ENCODE peak calls at places on chromosomes 16 and 17, in five cellular contexts. One of them, this sample, is unnamed. For H3K9me3 and H3K4me1, the result is how much of the 10 kb centered on the place peaks cover.

GRCh38 chr17:72365857-72366415 is 245.1 kb downstream of the SOX9 start:
- DNase-seq in fibroblast of lung: peak
- DNase-seq in aorta: peak
- DNase-seq in H9: no peak
- DNase-seq in endodermal cell: no peak
- DNase-seq in this sample: no peak

GRCh38 chr17:6070280-6070894 is at the start of gene WSCD1:
- DNase-seq in fibroblast of lung: no peak
- DNase-seq in endodermal cell: peak
- DNase-seq in H9: no peak
- DNase-seq in aorta: peak
- DNase-seq in this sample: no peak

GRCh38 chr16:48537909-48538745 is 71.9 kb downstream of the N4BP1 start:
- DNase-seq in endodermal cell: no peak
- DNase-seq in fibroblast of lung: peak
- DNase-seq in H9: no peak
- DNase-seq in aorta: no peak
- DNase-seq in this sample: peak

GRCh38 chr17:63455417-63455816 is 9.3 kb upstream of the CYB561 start:
- DNase-seq in aorta: no peak
- DNase-seq in H9: no peak
- DNase-seq in endodermal cell: no peak
- DNase-seq in fibroblast of lung: no peak
- DNase-seq in this sample: no peak

GRCh38 chr17:16250635-16251034 is 33.6 kb downstream of the PIGL start:
- DNase-seq in endodermal cell: no peak
- DNase-seq in aorta: no peak
- DNase-seq in H9: no peak
- DNase-seq in fibroblast of lung: peak
- DNase-seq in this sample: no peak

GRCh38 chr16:46743232-46743719 is 4.9 kb downstream of the MYLK3 start:
- DNase-seq in fibroblast of lung: peak
- DNase-seq in endodermal cell: peak
- DNase-seq in H9: peak
- DNase-seq in aorta: peak
- DNase-seq in this sample: peak

GRCh38 chr16:62135903-62136302 is 99.7 kb upstream of the CDH8 start:
- DNase-seq in fibroblast of lung: no peak
- DNase-seq in aorta: no peak
- DNase-seq in H9: no peak
- DNase-seq in endodermal cell: no peak
- DNase-seq in this sample: no peak

GRCh38 chr16:4260360-4260759 is 12.5 kb downstream of the TFAP4 start:
- DNase-seq in fibroblast of lung: no peak
- DNase-seq in H9: no peak
- DNase-seq in aorta: no peak
- DNase-seq in endodermal cell: no peak
- DNase-seq in this sample: no peak

GRCh38 chr17:57519199-57519598 is 225.9 kb downstream of the CCDC182 start:
- DNase-seq in endodermal cell: peak
- DNase-seq in H9: no peak
- DNase-seq in aorta: peak
- DNase-seq in fibroblast of lung: peak
- DNase-seq in this sample: no peak

GRCh38 chr16:88977028-88977844 is at the start of gene CBFA2T3:
- DNase-seq in endodermal cell: no peak
- DNase-seq in H9: no peak
- DNase-seq in aorta: no peak
- DNase-seq in fibroblast of lung: peak
- DNase-seq in this sample: peak

GRCh38 chr16:88194397-88195020 is 188.2 kb upstream of the ZNF469 start:
- DNase-seq in aorta: no peak
- DNase-seq in fibroblast of lung: peak
- DNase-seq in H9: no peak
- DNase-seq in endodermal cell: no peak
- DNase-seq in this sample: peak

GRCh38 chr17:61411114-61411943 is 11.7 kb downstream of the TBX2 start:
- DNase-seq in fibroblast of lung: peak
- DNase-seq in endodermal cell: peak
- DNase-seq in aorta: peak
- DNase-seq in H9: peak
- DNase-seq in this sample: peak

GRCh38 chr16:4049031-4049430 is 67.2 kb downstream of the ADCY9 start:
- DNase-seq in H9: no peak
- DNase-seq in endodermal cell: no peak
- DNase-seq in fibroblast of lung: no peak
- DNase-seq in aorta: no peak
- DNase-seq in this sample: peak

GRCh38 chr16:19396555-19397011 is 21.1 kb upstream of the TMC5 start:
- DNase-seq in endodermal cell: no peak
- DNase-seq in aorta: no peak
- DNase-seq in fibroblast of lung: no peak
- DNase-seq in H9: no peak
- DNase-seq in this sample: no peak

GRCh38 chr16:70801611-70802010 is 653 bp upstream of the VAC14 start:
- DNase-seq in aorta: no peak
- DNase-seq in fibroblast of lung: no peak
- DNase-seq in endodermal cell: peak
- DNase-seq in H9: peak
- DNase-seq in this sample: no peak

GRCh38 chr16:77877712-77878111 is 89.3 kb downstream of the VAT1L start:
- DNase-seq in aorta: no peak
- DNase-seq in endodermal cell: no peak
- DNase-seq in H9: no peak
- DNase-seq in fibroblast of lung: peak
- DNase-seq in this sample: no peak

GRCh38 chr16:31032736-31033708 is at the start of gene STX4:
- DNase-seq in aorta: peak
- DNase-seq in endodermal cell: peak
- DNase-seq in fibroblast of lung: peak
- DNase-seq in H9: peak
- DNase-seq in this sample: peak

GRCh38 chr17:63439682-63440081 is 6.4 kb downstream of the CYB561 start:
- DNase-seq in H9: no peak
- DNase-seq in fibroblast of lung: peak
- DNase-seq in aorta: no peak
- DNase-seq in endodermal cell: no peak
- DNase-seq in this sample: no peak

GRCh38 chr17:76547183-76547641 is 7.4 kb downstream of the PRCD start:
- DNase-seq in H9: peak
- DNase-seq in fibroblast of lung: peak
- DNase-seq in aorta: no peak
- DNase-seq in endodermal cell: peak
- DNase-seq in this sample: no peak

GRCh38 chr17:50900383-50900892 is 34.3 kb upstream of the TOB1 start:
- DNase-seq in H9: no peak
- DNase-seq in fibroblast of lung: no peak
- DNase-seq in endodermal cell: peak
- DNase-seq in aorta: no peak
- DNase-seq in this sample: no peak

GRCh38 chr16:85611455-85612190 is 1.5 kb upstream of the GSE1 start:
- DNase-seq in endodermal cell: peak
- DNase-seq in fibroblast of lung: peak
- DNase-seq in H9: peak
- DNase-seq in aorta: peak
- DNase-seq in this sample: peak

GRCh38 chr16:60127196-60127595 is 1393.1 kb upstream of the GOT2 start:
- DNase-seq in endodermal cell: no peak
- DNase-seq in aorta: no peak
- DNase-seq in fibroblast of lung: no peak
- DNase-seq in H9: no peak
- DNase-seq in this sample: no peak

GRCh38 chr17:73643012-73643845 is 1.0 kb downstream of the SDK2 start:
- DNase-seq in H9: peak
- DNase-seq in endodermal cell: peak
- DNase-seq in aorta: peak
- DNase-seq in fibroblast of lung: no peak
- DNase-seq in this sample: no peak

GRCh38 chr17:75849724-75850123 is 5.4 kb downstream of the WBP2 start:
- DNase-seq in fibroblast of lung: no peak
- DNase-seq in H9: no peak
- DNase-seq in aorta: no peak
- DNase-seq in endodermal cell: no peak
- DNase-seq in this sample: no peak

GRCh38 chr17:39563476-39563875 is 44.2 kb downstream of the NEUROD2 start:
- DNase-seq in aorta: no peak
- DNase-seq in H9: peak
- DNase-seq in endodermal cell: peak
- DNase-seq in fibroblast of lung: peak
- DNase-seq in this sample: no peak

GRCh38 chr17:77092025-77092424 is 48.7 kb upstream of the SEC14L1 start:
- DNase-seq in H9: no peak
- DNase-seq in aorta: no peak
- DNase-seq in endodermal cell: no peak
- DNase-seq in fibroblast of lung: no peak
- DNase-seq in this sample: no peak

GRCh38 chr16:11075163-11075562 is 130.8 kb downstream of the CLEC16A start:
- DNase-seq in fibroblast of lung: no peak
- DNase-seq in endodermal cell: no peak
- DNase-seq in aorta: peak
- DNase-seq in H9: no peak
- DNase-seq in this sample: peak

GRCh38 chr16:20944861-20945390 is 44.4 kb downstream of the LYRM1 start:
- DNase-seq in H9: no peak
- DNase-seq in endodermal cell: peak
- DNase-seq in fibroblast of lung: peak
- DNase-seq in aorta: no peak
- DNase-seq in this sample: no peak

GRCh38 chr16:79158337-79158736 is 442.2 kb downstream of the MAF start:
- DNase-seq in endodermal cell: peak
- DNase-seq in H9: peak
- DNase-seq in aorta: no peak
- DNase-seq in fibroblast of lung: no peak
- DNase-seq in this sample: no peak

GRCh38 chr16:89290887-89291286 is 73.4 kb downstream of the ZNF778 start:
- DNase-seq in aorta: no peak
- DNase-seq in endodermal cell: peak
- DNase-seq in fibroblast of lung: no peak
- DNase-seq in H9: peak
- DNase-seq in this sample: no peak

GRCh38 chr17:59425085-59425901 is 93.8 kb downstream of the YPEL2 start:
- DNase-seq in endodermal cell: peak
- DNase-seq in aorta: peak
- DNase-seq in fibroblast of lung: peak
- DNase-seq in H9: no peak
- DNase-seq in this sample: peak

GRCh38 chr16:87412996-87413421 is 20.9 kb downstream of the MAP1LC3B start:
- DNase-seq in aorta: no peak
- DNase-seq in H9: no peak
- DNase-seq in fibroblast of lung: no peak
- DNase-seq in endodermal cell: peak
- DNase-seq in this sample: peak

GRCh38 chr17:79006794-79007503 is 2.6 kb downstream of the CANT1 start:
- DNase-seq in H9: no peak
- DNase-seq in fibroblast of lung: no peak
- DNase-seq in aorta: peak
- DNase-seq in endodermal cell: peak
- DNase-seq in this sample: peak

GRCh38 chr17:3796110-3796821 is 4.7 kb downstream of the ITGAE start:
- DNase-seq in H9: no peak
- DNase-seq in aorta: peak
- DNase-seq in endodermal cell: peak
- DNase-seq in fibroblast of lung: no peak
- DNase-seq in this sample: no peak

GRCh38 chr16:7861891-7862585 is 529.4 kb downstream of the RBFOX1 start:
- DNase-seq in fibroblast of lung: no peak
- DNase-seq in H9: no peak
- DNase-seq in endodermal cell: peak
- DNase-seq in aorta: no peak
- DNase-seq in this sample: no peak
- H3K9me3 ChIP-seq in fibroblast of lung: under half
- H3K9me3 ChIP-seq in H9: under half
- H3K9me3 ChIP-seq in endodermal cell: under half
- H3K9me3 ChIP-seq in aorta: under half
- H3K9me3 ChIP-seq in this sample: under half

GRCh38 chr16:57734925-57735754 is 430 bp upstream of the KATNB1 start:
- DNase-seq in H9: peak
- DNase-seq in fibroblast of lung: peak
- DNase-seq in endodermal cell: peak
- DNase-seq in aorta: peak
- DNase-seq in this sample: peak
- H3K4me1 ChIP-seq in H9: under half
- H3K4me1 ChIP-seq in fibroblast of lung: under half
- H3K4me1 ChIP-seq in endodermal cell: under half
- H3K4me1 ChIP-seq in aorta: under half
- H3K4me1 ChIP-seq in this sample: under half

GRCh38 chr17:37066322-37066905 is 117.7 kb downstream of the AATF start:
- DNase-seq in endodermal cell: peak
- DNase-seq in aorta: no peak
- DNase-seq in fibroblast of lung: no peak
- DNase-seq in H9: no peak
- DNase-seq in this sample: no peak
- H3K9me3 ChIP-seq in endodermal cell: under half
- H3K9me3 ChIP-seq in aorta: under half
- H3K9me3 ChIP-seq in fibroblast of lung: under half
- H3K9me3 ChIP-seq in H9: under half
- H3K9me3 ChIP-seq in this sample: under half

GRCh38 chr17:49020609-49021008 is 23.4 kb downstream of the IGF2BP1 start:
- DNase-seq in aorta: no peak
- DNase-seq in H9: no peak
- DNase-seq in fibroblast of lung: no peak
- DNase-seq in endodermal cell: peak
- DNase-seq in this sample: no peak

GRCh38 chr17:49018673-49019215 is 21.6 kb downstream of the IGF2BP1 start:
- DNase-seq in aorta: no peak
- DNase-seq in endodermal cell: peak
- DNase-seq in H9: peak
- DNase-seq in fibroblast of lung: no peak
- DNase-seq in this sample: no peak

GRCh38 chr17:49021768-49022103 is 24.6 kb downstream of the IGF2BP1 start:
- DNase-seq in fibroblast of lung: no peak
- DNase-seq in endodermal cell: no peak
- DNase-seq in aorta: no peak
- DNase-seq in H9: no peak
- DNase-seq in this sample: no peak

GRCh38 chr17:49022391-49022941 is 25.3 kb downstream of the IGF2BP1 start:
- DNase-seq in endodermal cell: peak
- DNase-seq in aorta: no peak
- DNase-seq in H9: peak
- DNase-seq in fibroblast of lung: no peak
- DNase-seq in this sample: no peak

DNA sequence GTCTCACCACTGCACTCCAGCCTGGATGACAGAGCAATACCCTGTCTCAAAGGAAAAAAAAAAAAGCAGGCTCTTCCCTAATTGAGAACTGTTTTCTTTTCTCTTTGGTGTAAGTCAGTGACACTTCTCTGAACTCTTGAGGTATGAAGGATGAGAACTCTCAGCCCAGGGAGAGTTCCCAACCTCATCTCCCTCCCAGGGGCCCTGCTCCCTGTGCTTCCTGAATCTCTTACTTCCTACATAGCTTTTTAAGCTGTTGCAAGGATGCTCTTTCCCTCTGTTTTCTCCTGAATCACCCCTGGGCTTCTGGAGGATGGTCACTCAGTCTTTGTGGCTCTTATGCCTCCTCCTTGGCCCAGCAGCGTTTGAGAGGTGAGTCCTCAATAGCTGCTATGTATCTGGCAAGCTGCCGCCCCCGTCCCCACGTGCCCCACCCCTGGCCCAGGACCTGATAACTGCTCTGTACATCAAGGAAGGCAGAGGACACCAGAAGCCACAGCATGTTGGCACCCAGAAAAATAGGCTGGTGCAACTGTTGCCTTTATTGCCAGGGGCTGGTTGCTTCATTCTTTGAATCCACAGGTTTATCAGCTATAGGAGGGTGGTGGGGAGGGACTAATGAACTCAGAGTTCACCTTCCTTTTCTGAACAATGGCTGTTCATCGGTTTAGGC is 24.0 kb downstream of the IGF2BP1 start:
- DNase-seq in fibroblast of lung: peak
- DNase-seq in endodermal cell: peak
- DNase-seq in H9: peak
- DNase-seq in aorta: no peak
- DNase-seq in this sample: no peak
- H3K4me1 ChIP-seq in fibroblast of lung: under half
- H3K4me1 ChIP-seq in endodermal cell: under half
- H3K4me1 ChIP-seq in H9: under half
- H3K4me1 ChIP-seq in aorta: under half
- H3K4me1 ChIP-seq in this sample: under half